ENCODE peak calls at places on chromosome 16, in seven cellular contexts. One of them, this sample, is unnamed.

GRCh38 chr16:6918661-6919060 is 414.0 kb upstream of the RBFOX1 start:
- DNase-seq in RWPE1: no peak
- DNase-seq in dorsolateral prefrontal cortex: no peak
- DNase-seq in HFF-Myc: no peak
- DNase-seq in astrocyte of the spinal cord: no peak
- DNase-seq in WTC11: no peak
- DNase-seq in D721Med: no peak
- DNase-seq in this sample: no peak

GRCh38 chr16:84532299-84532724 is 27.9 kb upstream of the MEAK7 start:
- DNase-seq in dorsolateral prefrontal cortex: no peak
- DNase-seq in RWPE1: peak; percentile 86
- DNase-seq in WTC11: no peak
- DNase-seq in astrocyte of the spinal cord: peak; percentile 87
- DNase-seq in D721Med: no peak
- DNase-seq in HFF-Myc: peak; percentile 86
- DNase-seq in this sample: peak; percentile 97

GRCh38 chr16:76443981-76444380 is 166.8 kb downstream of the CNTNAP4 start:
- DNase-seq in astrocyte of the spinal cord: no peak
- DNase-seq in HFF-Myc: no peak
- DNase-seq in dorsolateral prefrontal cortex: no peak
- DNase-seq in WTC11: no peak
- DNase-seq in D721Med: no peak
- DNase-seq in RWPE1: no peak
- DNase-seq in this sample: no peak

GRCh38 chr16:57834936-57835335 is 32.6 kb upstream of the KIFC3 start:
- DNase-seq in WTC11: no peak
- DNase-seq in RWPE1: peak; percentile 88
- DNase-seq in HFF-Myc: no peak
- DNase-seq in D721Med: no peak
- DNase-seq in astrocyte of the spinal cord: peak; percentile 65
- DNase-seq in dorsolateral prefrontal cortex: no peak
- DNase-seq in this sample: no peak

GRCh38 chr16:11585460-11586374 is 1.0 kb downstream of the LITAF start:
- DNase-seq in RWPE1: peak; percentile 20
- DNase-seq in D721Med: no peak
- DNase-seq in dorsolateral prefrontal cortex: no peak
- DNase-seq in HFF-Myc: no peak
- DNase-seq in astrocyte of the spinal cord: no peak
- DNase-seq in WTC11: no peak
- DNase-seq in this sample: no peak

GRCh38 chr16:68901910-68902309 is 58.6 kb downstream of the TANGO6 start:
- DNase-seq in dorsolateral prefrontal cortex: no peak
- DNase-seq in astrocyte of the spinal cord: peak; percentile 54
- DNase-seq in HFF-Myc: no peak
- DNase-seq in RWPE1: peak; percentile 29
- DNase-seq in D721Med: no peak
- DNase-seq in WTC11: no peak
- DNase-seq in this sample: peak; percentile 49

GRCh38 chr16:62034236-62035114 is 1.8 kb downstream of the CDH8 start:
- DNase-seq in HFF-Myc: no peak
- DNase-seq in dorsolateral prefrontal cortex: peak; percentile 29
- DNase-seq in RWPE1: no peak
- DNase-seq in D721Med: no peak
- DNase-seq in astrocyte of the spinal cord: peak; percentile 14
- DNase-seq in WTC11: peak; percentile 19
- DNase-seq in this sample: no peak

GRCh38 chr16:13426279-13426678 is 493.7 kb upstream of the ERCC4 start:
- DNase-seq in dorsolateral prefrontal cortex: no peak
- DNase-seq in HFF-Myc: no peak
- DNase-seq in D721Med: no peak
- DNase-seq in WTC11: peak; percentile 39
- DNase-seq in astrocyte of the spinal cord: no peak
- DNase-seq in RWPE1: no peak
- DNase-seq in this sample: no peak

GRCh38 chr16:66475232-66475631 is 48.1 kb downstream of the BEAN1 start:
- DNase-seq in dorsolateral prefrontal cortex: no peak
- DNase-seq in astrocyte of the spinal cord: no peak
- DNase-seq in HFF-Myc: no peak
- DNase-seq in WTC11: no peak
- DNase-seq in RWPE1: no peak
- DNase-seq in D721Med: no peak
- DNase-seq in this sample: no peak

GRCh38 chr16:57585051-57585687 is 42.7 kb downstream of the ADGRG5 start:
- DNase-seq in HFF-Myc: no peak
- DNase-seq in dorsolateral prefrontal cortex: no peak
- DNase-seq in astrocyte of the spinal cord: no peak
- DNase-seq in RWPE1: no peak
- DNase-seq in D721Med: no peak
- DNase-seq in WTC11: no peak
- DNase-seq in this sample: no peak

GRCh38 chr16:67147437-67148140 is 3.2 kb downstream of the B3GNT9 start:
- DNase-seq in HFF-Myc: no peak
- DNase-seq in D721Med: no peak
- DNase-seq in WTC11: no peak
- DNase-seq in astrocyte of the spinal cord: no peak
- DNase-seq in dorsolateral prefrontal cortex: no peak
- DNase-seq in RWPE1: no peak
- DNase-seq in this sample: no peak

GRCh38 chr16:46947900-46948547 is 25.4 kb downstream of the DNAJA2 start:
- DNase-seq in astrocyte of the spinal cord: peak; percentile 48
- DNase-seq in D721Med: no peak
- DNase-seq in WTC11: peak; percentile 24
- DNase-seq in HFF-Myc: no peak
- DNase-seq in RWPE1: peak; percentile 52
- DNase-seq in dorsolateral prefrontal cortex: no peak
- DNase-seq in this sample: peak; percentile 22

GRCh38 chr16:11501583-11502138 is 85.1 kb downstream of the LITAF start:
- DNase-seq in D721Med: no peak
- DNase-seq in WTC11: peak; percentile 74
- DNase-seq in RWPE1: no peak
- DNase-seq in astrocyte of the spinal cord: no peak
- DNase-seq in dorsolateral prefrontal cortex: no peak
- DNase-seq in HFF-Myc: no peak
- DNase-seq in this sample: no peak

GRCh38 chr16:57432505-57432904 is 14.7 kb downstream of the CIAPIN1 start:
- DNase-seq in astrocyte of the spinal cord: no peak
- DNase-seq in dorsolateral prefrontal cortex: no peak
- DNase-seq in RWPE1: no peak
- DNase-seq in HFF-Myc: no peak
- DNase-seq in WTC11: no peak
- DNase-seq in D721Med: no peak
- DNase-seq in this sample: no peak

GRCh38 chr16:46843898-46844642 is 13.1 kb upstream of the C16orf87 start:
- DNase-seq in RWPE1: no peak
- DNase-seq in HFF-Myc: no peak
- DNase-seq in D721Med: no peak
- DNase-seq in dorsolateral prefrontal cortex: no peak
- DNase-seq in astrocyte of the spinal cord: no peak
- DNase-seq in WTC11: no peak
- DNase-seq in this sample: no peak

GRCh38 chr16:10871157-10871991 is 5.6 kb upstream of the CIITA start:
- DNase-seq in RWPE1: peak; percentile 33
- DNase-seq in D721Med: no peak
- DNase-seq in dorsolateral prefrontal cortex: no peak
- DNase-seq in WTC11: no peak
- DNase-seq in HFF-Myc: no peak
- DNase-seq in astrocyte of the spinal cord: peak; percentile 90
- DNase-seq in this sample: peak; percentile 89

GRCh38 chr16:85515830-85516397 is 97.2 kb upstream of the GSE1 start:
- DNase-seq in astrocyte of the spinal cord: no peak
- DNase-seq in WTC11: no peak
- DNase-seq in dorsolateral prefrontal cortex: no peak
- DNase-seq in D721Med: no peak
- DNase-seq in RWPE1: no peak
- DNase-seq in HFF-Myc: no peak
- DNase-seq in this sample: no peak

GRCh38 chr16:84949776-84950436 is 61.4 kb downstream of the ZDHHC7 start:
- DNase-seq in HFF-Myc: no peak
- DNase-seq in WTC11: no peak
- DNase-seq in D721Med: no peak
- DNase-seq in dorsolateral prefrontal cortex: no peak
- DNase-seq in astrocyte of the spinal cord: no peak
- DNase-seq in RWPE1: no peak
- DNase-seq in this sample: no peak

GRCh38 chr16:88754912-88755744 is 29.9 kb downstream of the PIEZO1 start:
- DNase-seq in D721Med: no peak
- DNase-seq in astrocyte of the spinal cord: peak; percentile 56
- DNase-seq in dorsolateral prefrontal cortex: no peak
- DNase-seq in HFF-Myc: no peak
- DNase-seq in WTC11: peak; percentile 72
- DNase-seq in RWPE1: peak; percentile 82
- DNase-seq in this sample: peak; percentile 82
- TF ChIP-seq CTCF in D721Med: no peak
- TF ChIP-seq CTCF in astrocyte of the spinal cord: no peak
- TF ChIP-seq CTCF in dorsolateral prefrontal cortex: no peak
- TF ChIP-seq CTCF in HFF-Myc: peak; percentile 26
- TF ChIP-seq CTCF in WTC11: no peak
- TF ChIP-seq CTCF in RWPE1: peak; percentile 40
- TF ChIP-seq CTCF in this sample: no peak

GRCh38 chr16:71404364-71404763 is 37.5 kb downstream of the TLE7 start:
- DNase-seq in astrocyte of the spinal cord: no peak
- DNase-seq in RWPE1: no peak
- DNase-seq in D721Med: no peak
- DNase-seq in HFF-Myc: no peak
- DNase-seq in WTC11: no peak
- DNase-seq in dorsolateral prefrontal cortex: no peak
- DNase-seq in this sample: no peak

GRCh38 chr16:71396589-71396988 is 38.1 kb downstream of the CALB2 start:
- DNase-seq in HFF-Myc: no peak
- DNase-seq in dorsolateral prefrontal cortex: no peak
- DNase-seq in WTC11: no peak
- DNase-seq in RWPE1: no peak
- DNase-seq in astrocyte of the spinal cord: no peak
- DNase-seq in D721Med: no peak
- DNase-seq in this sample: no peak

GRCh38 chr16:71402674-71403073 is 39.2 kb downstream of the TLE7 start:
- DNase-seq in HFF-Myc: no peak
- DNase-seq in RWPE1: no peak
- DNase-seq in astrocyte of the spinal cord: no peak
- DNase-seq in D721Med: no peak
- DNase-seq in dorsolateral prefrontal cortex: no peak
- DNase-seq in WTC11: no peak
- DNase-seq in this sample: no peak

GRCh38 chr16:71401988-71402387 is 39.9 kb downstream of the TLE7 start:
- DNase-seq in WTC11: no peak
- DNase-seq in RWPE1: no peak
- DNase-seq in astrocyte of the spinal cord: no peak
- DNase-seq in HFF-Myc: no peak
- DNase-seq in D721Med: no peak
- DNase-seq in dorsolateral prefrontal cortex: no peak
- DNase-seq in this sample: no peak

GRCh38 chr16:71399801-71400563 is 41.5 kb downstream of the CALB2 start:
- DNase-seq in HFF-Myc: no peak
- DNase-seq in astrocyte of the spinal cord: no peak
- DNase-seq in WTC11: no peak
- DNase-seq in D721Med: no peak
- DNase-seq in dorsolateral prefrontal cortex: no peak
- DNase-seq in RWPE1: no peak
- DNase-seq in this sample: no peak
- TF ChIP-seq CTCF in HFF-Myc: no peak
- TF ChIP-seq CTCF in astrocyte of the spinal cord: no peak
- TF ChIP-seq CTCF in WTC11: no peak
- TF ChIP-seq CTCF in D721Med: no peak
- TF ChIP-seq CTCF in dorsolateral prefrontal cortex: no peak
- TF ChIP-seq CTCF in RWPE1: no peak
- TF ChIP-seq CTCF in this sample: no peak

GRCh38 chr16:81061855-81062608 is 15.0 kb downstream of the C16orf46 start:
- DNase-seq in astrocyte of the spinal cord: no peak
- DNase-seq in dorsolateral prefrontal cortex: no peak
- DNase-seq in HFF-Myc: no peak
- DNase-seq in D721Med: no peak
- DNase-seq in RWPE1: no peak
- DNase-seq in WTC11: no peak
- DNase-seq in this sample: no peak
- TF ChIP-seq CTCF in astrocyte of the spinal cord: no peak
- TF ChIP-seq CTCF in dorsolateral prefrontal cortex: no peak
- TF ChIP-seq CTCF in HFF-Myc: no peak
- TF ChIP-seq CTCF in D721Med: no peak
- TF ChIP-seq CTCF in RWPE1: no peak
- TF ChIP-seq CTCF in WTC11: no peak
- TF ChIP-seq CTCF in this sample: peak; percentile 52

DNA sequence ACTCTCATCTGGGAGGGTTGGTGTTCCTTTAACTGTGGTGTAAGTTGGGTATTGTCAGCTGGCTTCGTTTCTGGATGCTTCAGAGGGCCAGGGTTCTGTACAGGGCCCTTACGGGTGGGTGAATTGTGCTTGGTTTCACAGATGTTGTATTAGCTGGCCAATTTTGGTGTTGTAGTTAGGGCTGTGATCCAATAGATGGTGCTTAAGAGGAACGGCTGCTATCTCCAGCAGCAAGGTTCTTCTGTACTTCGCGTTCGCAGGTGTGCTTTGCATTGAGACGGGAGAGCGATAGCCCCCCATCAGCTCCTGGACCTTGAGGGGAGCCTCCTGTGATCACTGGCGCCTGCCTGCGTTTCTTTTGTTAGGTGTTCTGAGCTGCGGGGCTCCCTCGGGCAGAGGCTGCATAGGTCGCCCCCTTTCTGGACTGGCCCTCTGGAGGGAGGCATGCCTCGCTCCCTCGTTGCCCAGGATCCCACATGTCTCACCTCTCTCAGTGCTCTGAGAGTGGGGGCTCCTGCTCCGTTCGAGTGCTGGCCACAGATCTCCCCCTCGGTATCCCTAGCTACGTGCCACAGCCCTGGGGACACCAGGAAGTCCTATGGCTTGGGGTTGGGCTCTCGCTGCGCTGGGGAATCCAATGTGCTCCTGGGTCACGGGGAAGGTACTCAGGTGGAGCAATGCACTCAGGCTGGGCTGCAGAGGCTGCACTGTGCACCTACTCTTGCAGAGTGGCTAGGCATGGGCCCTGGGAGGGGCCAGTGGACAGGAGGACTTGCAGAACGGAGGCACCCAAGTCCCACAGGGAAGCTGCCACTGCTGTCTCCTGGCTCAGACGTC is 844 bp upstream of the PRDM7 start:
- DNase-seq in astrocyte of the spinal cord: peak; percentile 44
- DNase-seq in D721Med: no peak
- DNase-seq in RWPE1: no peak
- DNase-seq in WTC11: no peak
- DNase-seq in dorsolateral prefrontal cortex: no peak
- DNase-seq in HFF-Myc: no peak
- DNase-seq in this sample: no peak
- TF ChIP-seq CTCF in astrocyte of the spinal cord: peak; percentile 1
- TF ChIP-seq CTCF in D721Med: no peak
- TF ChIP-seq CTCF in RWPE1: no peak
- TF ChIP-seq CTCF in WTC11: no peak
- TF ChIP-seq CTCF in dorsolateral prefrontal cortex: no peak
- TF ChIP-seq CTCF in HFF-Myc: no peak
- TF ChIP-seq CTCF in this sample: no peak

DNA sequence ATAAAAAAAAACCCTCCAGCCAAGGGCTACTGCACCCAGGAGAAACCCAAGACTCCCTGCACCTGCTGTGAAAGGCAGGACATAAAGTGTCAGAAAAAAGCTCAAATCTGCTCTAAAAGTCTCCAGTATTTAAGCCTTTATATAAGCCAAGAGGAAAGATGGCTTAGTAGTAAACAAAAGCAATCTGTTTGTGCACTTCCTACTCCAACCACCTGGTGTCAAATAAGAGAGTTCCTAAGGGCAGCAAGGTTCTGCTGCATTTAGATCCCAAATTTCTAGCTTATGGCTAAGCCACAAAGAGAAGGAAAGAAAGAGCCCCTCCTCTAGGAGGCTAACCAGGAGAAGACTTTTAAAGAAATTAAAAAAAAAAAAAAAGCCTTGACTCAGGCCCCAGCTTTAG is 20.6 kb downstream of the ACSM1 start:
- DNase-seq in RWPE1: no peak
- DNase-seq in WTC11: no peak
- DNase-seq in D721Med: no peak
- DNase-seq in astrocyte of the spinal cord: no peak
- DNase-seq in HFF-Myc: no peak
- DNase-seq in dorsolateral prefrontal cortex: no peak
- DNase-seq in this sample: no peak
- TF ChIP-seq CTCF in RWPE1: no peak
- TF ChIP-seq CTCF in WTC11: no peak
- TF ChIP-seq CTCF in D721Med: no peak
- TF ChIP-seq CTCF in astrocyte of the spinal cord: no peak
- TF ChIP-seq CTCF in HFF-Myc: no peak
- TF ChIP-seq CTCF in dorsolateral prefrontal cortex: no peak
- TF ChIP-seq CTCF in this sample: no peak

This sample was measured in HFFc6.